ENCODE peak calls at places on chromosome 22, in four cellular contexts. J, F, D and I are unnamed samples.

GRCh38 chr22:16838073-16838472 is 12.9 kb upstream of the XKR3 start:
- DNase-seq in J (no peak), F (no peak), D (no peak), I (no peak)

GRCh38 chr22:26172389-26172990 is 3.2 kb downstream of the SEZ6L start:
- DNase-seq in J (no peak), F (no peak), D (no peak), I (no peak)

GRCh38 chr22:40263191-40263590 is 83.1 kb upstream of the ADSL start:
- DNase-seq in J (no peak), F (no peak), D (peak), I (no peak)

GRCh38 chr22:19974233-19974861 is 32.7 kb upstream of the TXNRD2 start:
- DNase-seq in J (no peak), F (no peak), D (peak), I (no peak)

GRCh38 chr22:33405194-33405593 is 347.0 kb upstream of the SYN3 start:
- DNase-seq in J (no peak), F (no peak), D (no peak), I (no peak)

GRCh38 chr22:47017245-47017644 is 254.8 kb downstream of the TBC1D22A start:
- DNase-seq in J (no peak), F (no peak), D (peak), I (peak)

GRCh38 chr22:17785185-17786184 is 11.2 kb upstream of the BID start:
- DNase-seq in J (no peak), F (no peak), D (peak), I (peak)

GRCh38 chr22:20979243-20979809 is 2.8 kb upstream of the LZTR1 start:
- DNase-seq in J (no peak), F (no peak), D (peak), I (peak)

GRCh38 chr22:17339095-17339693 is 30.1 kb upstream of the CECR2 start:
- DNase-seq in J (no peak), F (no peak), D (no peak), I (no peak)

GRCh38 chr22:28198692-28199091 is 279.6 kb upstream of the PITPNB start:
- DNase-seq in J (no peak), F (no peak), D (no peak), I (no peak)

GRCh38 chr22:23302171-23303002 is 122.1 kb downstream of the BCR start:
- DNase-seq in J (no peak), F (peak), D (no peak), I (no peak)

GRCh38 chr22:29478326-29479276 is 1.4 kb upstream of the NEFH start:
- DNase-seq in J (no peak), F (no peak), D (no peak), I (no peak)

GRCh38 chr22:23773247-23774113 is 831 bp downstream of the MMP11 start:
- DNase-seq in J (no peak), F (no peak), D (no peak), I (no peak)

GRCh38 chr22:19691721-19692341 is 22.5 kb upstream of the SEPTIN5 start:
- DNase-seq in J (no peak), F (no peak), D (no peak), I (no peak)

GRCh38 chr22:29877620-29878019 is 5.4 kb upstream of the MTMR3 start:
- DNase-seq in J (no peak), F (no peak), D (no peak), I (no peak)

GRCh38 chr22:17647996-17648395 is 9.4 kb downstream of the BCL2L13 start:
- DNase-seq in J (no peak), F (no peak), D (no peak), I (peak)

GRCh38 chr22:27310966-27311665 is 490.4 kb downstream of the MN1 start:
- DNase-seq in J (no peak), F (no peak), D (no peak), I (no peak)

GRCh38 chr22:27206001-27206746 is 548.8 kb downstream of the MIAT start:
- DNase-seq in J (no peak), F (no peak), D (no peak), I (no peak)

GRCh38 chr22:31977141-31977781 is 32.9 kb downstream of the YWHAH start:
- DNase-seq in J (no peak), F (peak), D (peak), I (peak)

GRCh38 chr22:28345304-28345703 is 334.3 kb downstream of the TTC28 start:
- DNase-seq in J (no peak), F (no peak), D (no peak), I (no peak)

GRCh38 chr22:39244496-39245129 is at the start of gene PDGFB:
- DNase-seq in J (no peak), F (no peak), D (peak), I (peak)

GRCh38 chr22:30312053-30312452 is 14.7 kb downstream of the TBC1D10A start:
- DNase-seq in J (no peak), F (no peak), D (no peak), I (no peak)

GRCh38 chr22:39221999-39222686 is 22.6 kb downstream of the PDGFB start:
- DNase-seq in J (no peak), F (no peak), D (no peak), I (no peak)

GRCh38 chr22:21634844-21635243 is 2.3 kb downstream of the CCDC116 start:
- DNase-seq in J (no peak), F (no peak), D (no peak), I (no peak)

GRCh38 chr22:48647051-48647450 is 1180.6 kb downstream of the BRD1 start:
- DNase-seq in J (no peak), F (no peak), D (no peak), I (peak)

GRCh38 chr22:33519140-33519973 is 400.9 kb downstream of the LARGE1 start:
- DNase-seq in J (no peak), F (no peak), D (no peak), I (no peak)

GRCh38 chr22:34344702-34345101 is 424.4 kb upstream of the LARGE1 start:
- DNase-seq in J (no peak), F (no peak), D (no peak), I (no peak)

DNA sequence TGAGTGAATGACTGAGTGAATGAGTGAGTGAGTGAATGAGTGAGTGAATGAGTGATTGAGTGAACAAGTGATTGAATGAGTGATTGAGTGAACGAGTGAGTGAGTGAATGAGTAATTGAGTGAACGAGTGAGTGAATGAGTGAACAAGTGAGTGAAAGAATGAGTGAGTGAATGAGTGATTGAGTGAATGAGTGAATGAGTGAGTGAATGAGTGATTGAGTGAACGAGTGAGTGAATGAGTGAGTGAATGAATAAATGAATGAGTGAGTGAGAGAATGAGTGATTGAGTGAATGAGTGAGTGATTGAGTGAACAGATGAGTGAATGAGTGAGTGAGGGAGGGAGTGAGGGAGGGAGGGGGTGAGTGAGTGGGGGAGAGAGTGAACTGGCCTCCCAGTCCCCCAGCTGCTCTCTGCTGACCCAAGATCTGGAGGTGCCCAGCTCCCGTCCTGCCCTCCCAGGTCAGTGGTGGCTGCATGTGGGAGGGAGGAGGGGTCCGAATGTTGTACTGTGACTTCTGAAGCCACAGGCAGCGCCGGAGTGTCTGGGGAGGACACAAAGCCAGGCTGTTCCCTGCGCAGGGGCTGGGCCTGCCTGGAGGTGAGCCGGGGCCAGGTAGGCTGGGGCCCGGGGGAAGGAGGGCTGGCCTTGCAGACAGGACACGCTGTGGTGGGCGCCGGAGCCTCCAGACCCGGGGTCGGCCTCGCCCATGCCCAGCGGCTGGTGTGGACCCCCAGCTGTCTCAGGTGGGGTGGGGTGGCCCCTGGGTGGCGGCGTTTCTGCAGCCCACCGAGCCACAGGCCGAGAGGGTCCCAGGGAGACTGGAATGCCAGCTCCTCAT is 17.8 kb upstream of the PIM3 start:
- DNase-seq in J (no peak), F (no peak), D (no peak), I (peak)
- TF ChIP-seq EP300 in J (no peak), F (no peak), D (no peak), I (no peak)

DNA sequence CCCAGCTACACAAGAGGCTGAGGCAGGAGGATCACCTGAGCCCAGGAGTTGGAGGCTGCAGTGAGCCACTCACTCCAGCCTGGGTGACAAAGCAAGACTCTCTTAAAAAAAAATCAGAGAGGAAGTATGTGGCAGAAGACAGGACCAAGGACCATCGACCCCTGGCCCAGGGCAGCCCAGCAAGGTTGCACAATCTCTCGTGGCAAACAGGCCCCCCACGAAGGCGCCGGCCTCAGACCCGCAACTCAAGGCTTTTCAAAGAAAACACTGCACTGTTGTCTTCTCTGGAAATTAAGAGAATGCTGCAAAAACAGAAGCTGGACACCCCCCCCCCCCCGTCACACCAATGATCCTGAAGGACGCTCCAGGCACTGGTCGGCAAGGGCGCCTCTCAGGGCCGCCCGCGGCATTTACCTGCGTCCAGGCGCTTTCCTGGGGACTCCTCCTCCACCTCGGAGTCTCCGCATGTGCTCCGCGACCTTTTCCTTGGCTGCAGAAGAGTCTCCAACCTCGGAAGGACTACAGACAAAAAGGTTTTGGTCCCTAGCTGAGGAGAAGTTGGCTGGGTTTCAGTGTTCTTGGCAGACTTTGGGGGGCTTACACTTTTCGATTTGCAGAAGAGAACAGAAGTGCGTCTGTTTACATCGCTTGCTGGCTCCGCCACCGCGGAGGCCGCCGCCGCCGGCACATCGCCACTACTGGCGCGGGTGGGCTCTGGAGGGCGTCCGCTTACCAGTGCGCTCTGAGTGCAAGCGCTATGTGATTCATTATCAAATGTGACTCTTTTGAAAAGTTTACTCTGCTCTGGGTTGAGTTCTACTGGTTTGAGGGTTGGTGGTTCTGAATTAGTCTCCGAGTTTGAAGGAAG is 40.5 kb downstream of the BRD1 start:
- DNase-seq in J (no peak), F (no peak), D (no peak), I (no peak)
- TF ChIP-seq POLR2AphosphoS5 in J (no peak), F (no peak), D (no peak), I (no peak)

GRCh38 chr22:45949258-45949870 is 27.6 kb downstream of the WNT7B start:
- DNase-seq in J (no peak), F (no peak), D (no peak), I (peak)

GRCh38 chr22:45945621-45946020 is 31.3 kb downstream of the WNT7B start:
- DNase-seq in J (no peak), F (no peak), D (no peak), I (peak)

GRCh38 chr22:45949921-45950320 is 27.0 kb downstream of the WNT7B start:
- DNase-seq in J (no peak), F (no peak), D (no peak), I (no peak)

GRCh38 chr22:45946805-45947600 is 30.0 kb downstream of the WNT7B start:
- DNase-seq in J (no peak), F (no peak), D (no peak), I (peak)

GRCh38 chr22:45948081-45948648 is 28.8 kb downstream of the WNT7B start:
- DNase-seq in J (no peak), F (no peak), D (no peak), I (no peak)
- TF ChIP-seq CTCF in J (no peak), F (no peak), D (no peak), I (no peak)

DNA sequence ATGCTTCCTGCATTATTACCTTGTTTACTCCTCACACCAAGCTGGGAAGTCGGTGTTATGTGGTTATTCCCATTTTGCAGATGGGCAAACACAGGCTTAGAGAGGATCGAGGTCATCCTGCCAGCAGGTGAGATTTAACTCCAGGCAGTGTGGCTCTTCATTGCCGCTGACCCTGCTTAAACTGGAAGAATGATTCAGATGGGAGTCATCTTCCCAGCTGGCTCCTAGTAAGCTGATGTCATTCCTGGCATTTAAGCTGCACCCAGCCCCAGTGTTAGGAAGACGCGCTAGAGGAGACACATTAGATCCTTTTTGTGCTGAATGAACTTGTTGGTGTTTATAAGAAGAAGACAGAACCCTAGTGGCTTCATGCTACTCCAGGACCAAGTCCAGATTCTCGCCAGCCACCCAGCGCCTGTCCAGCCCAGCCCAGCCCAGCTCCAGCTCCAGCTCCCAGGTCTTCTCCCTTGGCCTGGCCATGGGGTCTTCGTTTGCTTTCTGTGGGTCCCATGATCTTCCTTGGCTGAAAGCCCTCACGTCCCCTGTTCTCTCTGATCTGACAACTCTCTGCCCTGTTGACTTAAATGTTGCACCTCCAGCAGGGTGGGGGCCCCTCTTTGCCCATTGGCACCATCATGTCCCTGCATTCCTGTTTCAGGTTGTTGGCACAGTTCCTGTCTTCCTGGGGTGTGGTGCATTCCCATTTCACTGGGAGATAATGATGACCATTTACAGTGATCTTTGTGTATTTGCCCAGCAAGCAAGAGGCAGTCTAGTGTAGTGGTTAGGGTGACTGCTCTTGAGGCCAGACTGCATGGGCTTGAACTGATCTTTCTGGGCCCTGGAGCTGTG is 13.6 kb downstream of the PARVB start:
- DNase-seq in J (no peak), F (no peak), D (no peak), I (no peak)
- TF ChIP-seq EP300 in J (peak), F (no peak), D (no peak), I (peak)

GRCh38 chr22:45553333-45554039 is 50.8 kb downstream of the FBLN1 start:
- DNase-seq in J (peak), F (no peak), D (peak), I (peak)
- TF ChIP-seq POLR2AphosphoS5 in J (peak), F (no peak), D (peak), I (peak)

GRCh38 chr22:37905534-37906363 is at the start of gene MICALL1:
- DNase-seq in J (no peak), F (no peak), D (peak), I (peak)
- TF ChIP-seq CTCF in J (peak), F (no peak), D (no peak), I (peak)